ENCODE peak calls at places on chromosome 10, in seven cellular contexts. C is SK-N-SH, A is H1, U is HepG2, P is GM12878, K is K562, V is GM12891. T is an unnamed sample.

GRCh38 chr10:74058658-74059057 is 60.7 kb downstream of the VCL start:
- DNase-seq in U (peak; percentile 37), A (no peak), K (no peak), P (no peak), C (no peak), V (no peak), T (no peak)

GRCh38 chr10:27485986-27486385 is 18.1 kb upstream of the RAB18 start:
- DNase-seq in V (no peak), P (no peak), K (no peak), A (no peak), C (no peak), U (no peak), T (no peak)

GRCh38 chr10:99958287-99958686 is 51.5 kb downstream of the DNMBP start:
- DNase-seq in V (no peak), C (no peak), A (no peak), K (no peak), P (no peak), U (no peak), T (no peak)

GRCh38 chr10:84743483-84743882 is 415.1 kb downstream of the CCSER2 start:
- DNase-seq in V (no peak), P (no peak), U (peak; percentile 7), K (no peak), A (no peak), C (no peak), T (no peak)

GRCh38 chr10:81034376-81034775 is 496.7 kb downstream of the SH2D4B start:
- DNase-seq in P (no peak), A (no peak), U (no peak), V (no peak), C (no peak), K (no peak), T (no peak)

GRCh38 chr10:117399341-117400196 is 24.3 kb upstream of the PDZD8 start:
- DNase-seq in K (no peak), A (no peak), U (peak; percentile 27), V (no peak), C (no peak), P (no peak), T (no peak)

GRCh38 chr10:76296885-76297775 is 865.7 kb downstream of the LRMDA start:
- DNase-seq in U (no peak), C (no peak), V (no peak), P (no peak), K (no peak), A (no peak), T (no peak)

GRCh38 chr10:127309609-127310008 is 113.2 kb upstream of the INSYN2A start:
- DNase-seq in P (no peak), A (no peak), C (no peak), K (no peak), V (no peak), U (no peak), T (no peak)

GRCh38 chr10:26215923-26216576 is 524 bp upstream of the GAD2 start:
- DNase-seq in A (peak; percentile 87), V (peak; percentile 53), U (no peak), K (no peak), P (no peak), C (peak; percentile 50), T (no peak)

GRCh38 chr10:119542990-119543813 is 683 bp upstream of the RGS10 start:
- DNase-seq in A (no peak), U (peak; percentile 39), C (peak; percentile 82), V (peak; percentile 59), K (peak; percentile 72), P (no peak), T (peak; percentile 61)

GRCh38 chr10:46033602-46034011 is 3.2 kb upstream of the NCOA4 start:
- DNase-seq in V (no peak), A (no peak), P (no peak), K (no peak), U (peak; percentile 86), C (no peak), T (no peak)

GRCh38 chr10:70619271-70620019 is 16.9 kb upstream of the PRF1 start:
- DNase-seq in U (no peak), P (no peak), A (no peak), K (peak; percentile 83), V (no peak), C (no peak), T (no peak)

GRCh38 chr10:109474817-109475216 is 448.5 kb downstream of the XPNPEP1 start:
- DNase-seq in C (no peak), A (no peak), V (no peak), U (no peak), K (no peak), P (no peak), T (no peak)

GRCh38 chr10:91389636-91390512 is 20.3 kb upstream of the HECTD2 start:
- DNase-seq in A (no peak), P (no peak), U (peak; percentile 54), K (peak; percentile 22), C (peak; percentile 31), V (no peak), T (no peak)

GRCh38 chr10:28975891-28976471 is 298.7 kb downstream of the BAMBI start:
- DNase-seq in K (no peak), A (no peak), C (no peak), V (no peak), P (no peak), U (peak; percentile 10), T (no peak)
- TF ChIP-seq TAF1 in K (no peak), A (no peak), C (no peak), V (no peak), P (no peak), U (no peak), T (no peak)

DNA sequence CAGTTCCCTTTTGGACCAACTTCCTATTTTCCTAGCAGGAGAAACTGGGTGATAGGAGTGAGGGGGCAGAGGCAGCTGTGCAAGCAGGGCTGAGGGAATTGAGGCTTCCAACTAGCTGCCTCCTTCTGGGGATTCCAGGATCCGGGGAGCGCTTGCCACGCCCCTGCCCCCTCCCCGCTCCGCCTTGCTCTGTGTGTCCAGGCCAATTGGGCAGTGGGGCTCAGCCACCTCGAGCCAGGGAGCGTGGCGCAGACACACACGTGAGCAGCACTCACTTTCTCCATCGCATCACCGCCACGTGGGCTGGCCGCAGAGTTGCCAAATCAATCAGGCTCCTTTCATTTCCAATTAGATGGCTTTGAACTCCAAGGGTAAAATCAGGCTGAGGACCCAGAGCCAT is 173.3 kb downstream of the SH3PXD2A start:
- DNase-seq in K (no peak), V (no peak), P (no peak), A (no peak), C (no peak), U (no peak), T (no peak)
- TF ChIP-seq POLR2AphosphoS5 in K (no peak), V (no peak), P (no peak), A (no peak), C (no peak), U (no peak), T (no peak)

GRCh38 chr10:29583674-29584073 is 51.1 kb downstream of the SVIL start:
- DNase-seq in U (no peak), V (no peak), A (no peak), P (no peak), K (no peak), C (no peak), T (no peak)

GRCh38 chr10:29588640-29589421 is 45.9 kb downstream of the SVIL start:
- DNase-seq in V (no peak), A (no peak), P (no peak), U (no peak), C (no peak), K (no peak), T (no peak)

GRCh38 chr10:29584436-29584835 is 50.3 kb downstream of the SVIL start:
- DNase-seq in U (no peak), K (no peak), A (no peak), C (no peak), P (no peak), V (no peak), T (no peak)

GRCh38 chr10:29586509-29586908 is 48.3 kb downstream of the SVIL start:
- DNase-seq in V (no peak), K (no peak), A (no peak), C (no peak), U (no peak), P (no peak), T (no peak)

DNA sequence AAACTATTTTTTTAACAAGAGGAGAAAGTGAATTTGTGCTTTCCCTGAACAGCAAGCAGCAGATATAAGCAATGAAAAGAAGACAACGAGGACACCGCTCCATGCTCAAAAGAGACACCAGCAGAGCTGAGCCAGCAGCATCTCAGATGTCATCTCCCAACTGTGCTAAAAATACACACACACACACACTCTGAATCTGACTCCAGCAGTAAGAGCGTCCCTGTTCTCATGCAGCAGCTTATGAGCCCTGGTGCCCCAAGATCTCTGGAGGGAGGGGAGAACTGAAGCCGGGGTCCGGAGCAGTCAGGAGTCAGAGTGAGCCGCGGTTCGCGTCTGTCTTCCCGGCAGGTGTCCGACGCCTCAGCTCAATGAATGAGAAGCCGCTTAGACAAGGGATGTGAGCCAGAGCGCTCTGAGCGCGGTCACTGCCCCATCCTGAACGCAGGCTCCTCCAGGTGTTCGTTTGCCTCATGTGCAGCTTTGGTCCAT is 49.2 kb downstream of the SVIL start:
- DNase-seq in U (no peak), P (no peak), V (no peak), C (no peak), A (peak; percentile 62), K (no peak), T (no peak)
- TF ChIP-seq TAF1 in U (no peak), P (no peak), V (no peak), C (no peak), A (no peak), K (no peak), T (no peak)

GRCh38 chr10:89378006-89378627 is at the start of gene IFIT1B:
- DNase-seq in V (no peak), P (no peak), K (no peak), C (no peak), A (no peak), U (no peak), T (no peak)

GRCh38 chr10:89374716-89375115 is 3.1 kb upstream of the IFIT1B start:
- DNase-seq in U (no peak), V (no peak), P (no peak), A (no peak), K (peak; percentile 10), C (peak; percentile 40), T (no peak)

GRCh38 chr10:89371987-89372386 is 5.9 kb upstream of the IFIT1B start:
- DNase-seq in C (no peak), U (no peak), K (no peak), A (no peak), P (no peak), V (no peak), T (no peak)

GRCh38 chr10:89369142-89370105 is 8.4 kb upstream of the IFIT1B start:
- DNase-seq in U (no peak), C (peak; percentile 35), A (no peak), V (no peak), P (no peak), K (no peak), T (no peak)

DNA sequence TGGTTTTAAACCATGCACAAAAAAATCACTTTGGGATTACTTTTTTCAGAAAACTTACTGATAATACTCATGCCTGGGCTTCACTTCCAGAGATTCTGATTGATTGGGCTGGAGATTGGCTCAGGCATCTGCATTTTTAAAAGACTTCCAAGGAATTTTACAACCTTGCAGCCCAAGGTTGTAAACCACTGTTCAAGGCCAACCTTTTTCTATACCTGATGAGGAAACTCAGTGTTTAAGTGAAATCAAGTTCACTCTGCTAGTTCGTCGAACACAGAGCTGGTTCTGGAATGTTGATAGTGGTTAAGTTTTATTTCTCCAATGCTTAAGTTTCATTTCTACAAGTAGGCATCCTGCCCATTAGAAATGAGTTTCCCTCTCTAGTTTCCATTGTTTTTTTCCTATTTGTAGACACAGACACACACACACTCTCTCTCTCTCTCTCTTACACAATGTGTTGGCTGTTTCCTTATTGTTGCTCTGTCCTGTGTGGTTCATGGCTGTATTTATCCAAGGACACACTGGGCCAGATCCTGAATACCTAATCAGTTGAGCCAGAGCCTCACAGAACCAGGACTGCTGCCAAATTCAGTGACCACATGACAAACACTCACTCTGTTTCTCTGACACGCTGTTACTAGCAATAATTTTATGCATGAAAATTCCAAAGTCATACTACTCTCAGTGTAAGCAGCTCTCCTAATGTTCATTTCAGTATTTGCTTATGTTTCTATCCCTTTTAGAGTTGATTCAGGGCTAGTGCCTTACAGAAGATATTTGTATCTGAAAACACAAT is 3.7 kb upstream of the IFIT1B start:
- DNase-seq in A (no peak), V (no peak), K (no peak), P (no peak), U (peak; percentile 93), C (peak; percentile 41), T (no peak)
- TF ChIP-seq POLR2AphosphoS5 in A (no peak), V (no peak), K (no peak), P (no peak), U (no peak), C (no peak), T (no peak)

T was measured in GM12892.